ENCODE peak calls at places on chromosomes 2 and 18, in six cellular contexts. C, A, Y, P, O and X are unnamed samples.

GRCh38 chr2:18387479-18388206 is 172.8 kb downstream of the RDH14 start:
- DNase-seq in O (peak; percentile 72), C (peak; percentile 87), P (peak; percentile 92), A (peak; percentile 73), Y (peak; percentile 92), X (peak; percentile 45)

GRCh38 chr18:8868779-8869415 is 163.5 kb downstream of the MTCL1 start:
- DNase-seq in P (no peak), A (no peak), O (no peak), C (no peak), Y (no peak), X (no peak)

GRCh38 chr2:229714080-229714735 is at the start of gene DNER:
- DNase-seq in A (peak; percentile 32), C (peak; percentile 60), P (no peak), Y (peak; percentile 92), O (peak; percentile 67), X (no peak)

GRCh38 chr18:79542876-79543750 is 136.5 kb upstream of the CTDP1 start:
- DNase-seq in O (no peak), C (peak; percentile 46), A (no peak), Y (no peak), P (no peak), X (no peak)

GRCh38 chr2:146220957-146221356 is 1623.9 kb upstream of the ACVR2A start:
- DNase-seq in A (no peak), Y (no peak), O (no peak), C (no peak), P (no peak), X (no peak)

GRCh38 chr2:40282428-40282827 is 169.5 kb downstream of the SLC8A1 start:
- DNase-seq in A (no peak), Y (no peak), P (no peak), C (no peak), O (no peak), X (no peak)

GRCh38 chr2:70828914-70829824 is 6.4 kb downstream of the CD207 start:
- DNase-seq in O (no peak), Y (peak; percentile 68), A (peak; percentile 10), C (no peak), P (no peak), X (peak; percentile 12)

GRCh38 chr2:200812122-200813022 is 662 bp downstream of the BZW1 start:
- DNase-seq in A (peak; percentile 82), O (peak; percentile 65), Y (peak; percentile 87), C (peak; percentile 90), P (peak; percentile 71), X (peak; percentile 40)

GRCh38 chr2:11680181-11680900 is 10.3 kb upstream of the NTSR2 start:
- DNase-seq in A (no peak), O (no peak), Y (peak; percentile 83), P (no peak), C (peak; percentile 46), X (no peak)

GRCh38 chr2:118845005-118845842 is 2.2 kb downstream of the EN1 start:
- DNase-seq in A (peak; percentile 76), Y (peak; percentile 66), C (no peak), P (peak; percentile 62), O (no peak), X (no peak)

GRCh38 chr2:3490191-3491158 is 28.9 kb downstream of the ADI1 start:
- DNase-seq in O (no peak), P (no peak), C (no peak), A (no peak), Y (peak; percentile 72), X (no peak)

GRCh38 chr2:138086556-138086955 is 122.3 kb downstream of the HNMT start:
- DNase-seq in A (peak; percentile 30), P (no peak), C (no peak), Y (no peak), O (no peak), X (peak; percentile 61)

GRCh38 chr2:242057379-242058040 is 188.0 kb downstream of the RTP5 start:
- DNase-seq in O (no peak), Y (no peak), P (no peak), C (no peak), A (no peak), X (no peak)

GRCh38 chr2:242059566-242059965 is 190.0 kb downstream of the RTP5 start:
- DNase-seq in Y (no peak), O (no peak), A (no peak), P (no peak), C (no peak), X (no peak)

GRCh38 chr2:242058116-242058680 is 188.7 kb downstream of the RTP5 start:
- DNase-seq in O (no peak), C (no peak), P (no peak), A (no peak), Y (no peak), X (no peak)

GRCh38 chr2:242063364-242064249 is 194.1 kb downstream of the RTP5 start:
- DNase-seq in Y (no peak), P (no peak), C (no peak), O (no peak), A (no peak), X (no peak)

DNA sequence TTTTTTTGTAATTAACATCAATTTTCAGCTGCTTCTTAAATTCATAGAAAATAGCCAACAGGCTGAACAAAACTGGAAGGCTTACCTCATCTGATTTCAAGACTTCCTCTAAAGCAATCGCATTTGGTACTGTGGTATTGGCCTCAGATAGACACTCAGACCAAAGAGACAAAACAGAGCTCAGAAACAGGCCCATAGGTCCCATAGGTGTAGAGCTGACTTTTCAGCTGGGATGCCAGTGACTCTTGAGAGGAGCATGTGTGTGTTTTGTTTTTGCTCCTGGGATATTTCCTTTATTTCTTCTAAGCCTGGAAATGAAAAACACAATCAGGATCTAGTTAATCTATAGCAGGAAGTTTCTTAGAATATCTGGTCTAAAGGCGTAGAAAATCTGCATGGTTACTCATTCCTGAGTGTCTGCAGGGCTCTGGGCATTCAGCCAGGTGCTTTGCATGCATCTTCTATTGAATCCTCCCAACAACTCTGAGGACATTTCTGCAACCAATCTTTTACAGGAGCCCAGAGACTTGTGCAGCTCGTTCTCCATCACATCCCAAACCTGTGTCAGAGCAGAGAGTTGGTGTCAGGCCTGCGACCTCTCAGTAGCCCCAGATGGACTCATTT is 190.8 kb downstream of the RTP5 start:
- DNase-seq in C (peak; percentile 44), A (peak; percentile 92), Y (peak; percentile 85), O (no peak), P (no peak), X (peak; percentile 60)
- H4K20me1 ChIP-seq in C (no peaks in the 10 kb centered on the region), A (no peaks in the 10 kb centered on the region), Y (no peaks in the 10 kb centered on the region), O (no peaks in the 10 kb centered on the region), P (no peaks in the 10 kb centered on the region), X (no peaks in the 10 kb centered on the region)

GRCh38 chr2:235543851-235544686 is 50.2 kb downstream of the AGAP1 start:
- DNase-seq in Y (peak; percentile 66), C (no peak), P (no peak), A (no peak), O (no peak), X (no peak)

GRCh38 chr2:235545369-235546150 is 51.7 kb downstream of the AGAP1 start:
- DNase-seq in C (no peak), P (no peak), O (peak; percentile 65), A (no peak), Y (peak; percentile 37), X (no peak)

GRCh38 chr2:235546436-235546835 is 52.6 kb downstream of the AGAP1 start:
- DNase-seq in A (no peak), Y (peak; percentile 23), O (no peak), P (no peak), C (no peak), X (no peak)

GRCh38 chr2:235544687-235544965 is 50.8 kb downstream of the AGAP1 start:
- DNase-seq in C (no peak), Y (no peak), O (no peak), P (no peak), A (no peak), X (no peak)

GRCh38 chr2:235546151-235546435 is 52.2 kb downstream of the AGAP1 start:
- DNase-seq in C (no peak), P (no peak), Y (peak; percentile 59), O (no peak), A (no peak), X (no peak)
- H4K20me1 ChIP-seq in C (peaks cover 40% of the 10 kb centered on the region), P (no peaks in the 10 kb centered on the region), Y (peaks cover 65% of the 10 kb centered on the region), O (no peaks in the 10 kb centered on the region), A (peaks cover 7% of the 10 kb centered on the region), X (peaks cover 85% of the 10 kb centered on the region)

GRCh38 chr2:239246723-239247122 is 154.1 kb downstream of the HDAC4 start:
- DNase-seq in O (no peak), C (no peak), Y (no peak), P (no peak), A (no peak), X (no peak)

GRCh38 chr2:239245107-239245506 is 155.7 kb downstream of the HDAC4 start:
- DNase-seq in P (no peak), A (no peak), Y (no peak), O (no peak), C (no peak), X (no peak)

GRCh38 chr2:239247401-239248245 is 153.2 kb downstream of the HDAC4 start:
- DNase-seq in A (no peak), O (no peak), C (no peak), P (no peak), Y (no peak), X (peak; percentile 94)

GRCh38 chr2:239244625-239245024 is 156.2 kb downstream of the HDAC4 start:
- DNase-seq in C (no peak), O (no peak), P (no peak), Y (no peak), A (no peak), X (no peak)

GRCh38 chr2:239245872-239246701 is 154.7 kb downstream of the HDAC4 start:
- DNase-seq in O (no peak), P (no peak), A (no peak), Y (no peak), C (no peak), X (peak; percentile 19)
- H4K20me1 ChIP-seq in O (no peaks in the 10 kb centered on the region), P (peaks cover 15% of the 10 kb centered on the region), A (no peaks in the 10 kb centered on the region), Y (peaks cover 3% of the 10 kb centered on the region), C (no peaks in the 10 kb centered on the region), X (peaks cover 10% of the 10 kb centered on the region)

DNA sequence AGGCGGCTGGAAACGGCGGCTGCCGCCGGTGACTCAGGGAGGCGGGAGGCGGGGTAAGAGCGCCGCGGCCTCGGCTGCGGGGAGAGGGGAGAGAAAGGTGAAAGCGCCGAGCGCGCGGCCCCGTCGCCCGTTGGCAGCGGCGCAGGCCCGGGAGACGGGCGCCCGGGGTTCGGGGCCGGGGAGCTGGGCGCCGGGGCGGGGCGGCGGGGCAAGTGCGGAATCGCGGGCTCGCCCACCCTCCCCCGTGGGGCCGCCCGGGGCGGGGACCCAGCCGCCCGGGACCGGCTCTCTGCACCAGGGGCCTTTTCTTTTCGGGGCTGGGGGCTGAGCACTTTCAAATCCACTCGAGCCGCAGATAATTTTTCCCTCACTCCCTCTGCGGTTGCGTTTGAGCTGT is 219 bp downstream of the KDM3A start:
- DNase-seq in P (no peak), A (no peak), Y (no peak), O (no peak), C (no peak), X (no peak)
- H4K20me1 ChIP-seq in P (peaks cover 9% of the 10 kb centered on the region), A (peaks cover 29% of the 10 kb centered on the region), Y (peaks cover 40% of the 10 kb centered on the region), O (no peaks in the 10 kb centered on the region), C (peaks cover 27% of the 10 kb centered on the region), X (peaks cover 43% of the 10 kb centered on the region)

GRCh38 chr2:60485055-60485454 is 68.4 kb downstream of the BCL11A start:
- DNase-seq in C (no peak), P (no peak), A (no peak), O (no peak), Y (no peak), X (no peak)

GRCh38 chr2:60484080-60484737 is 69.2 kb downstream of the BCL11A start:
- DNase-seq in A (peak; percentile 90), Y (no peak), P (no peak), O (peak; percentile 73), C (no peak), X (peak; percentile 68)

GRCh38 chr2:60486067-60486466 is 67.4 kb downstream of the BCL11A start:
- DNase-seq in A (no peak), P (no peak), Y (no peak), O (no peak), C (no peak), X (no peak)

GRCh38 chr2:60483400-60483799 is 70.1 kb downstream of the BCL11A start:
- DNase-seq in Y (no peak), O (no peak), P (no peak), A (peak; percentile 84), C (no peak), X (peak; percentile 62)

GRCh38 chr2:60485550-60485949 is 67.9 kb downstream of the BCL11A start:
- DNase-seq in Y (no peak), C (no peak), A (no peak), O (no peak), P (no peak), X (no peak)
- H4K20me1 ChIP-seq in Y (no peaks in the 10 kb centered on the region), C (no peaks in the 10 kb centered on the region), A (no peaks in the 10 kb centered on the region), O (no peaks in the 10 kb centered on the region), P (peaks cover 7% of the 10 kb centered on the region), X (no peaks in the 10 kb centered on the region)